ENCODE peak calls at places on chromosomes 3 and 15, in nine cellular contexts. N, G, Z, W, F, P, E, Q and C are unnamed samples.

GRCh38 chr3:57370331-57370730 is 77.8 kb upstream of the ASB14 start:
- DNase-seq in F (no peak), E (no peak), N (no peak), P (no peak), Z (no peak), W (no peak), Q (no peak), G (no peak), C (no peak)

GRCh38 chr15:62115847-62116246 is 49.1 kb downstream of the C2CD4A start:
- DNase-seq in E (no peak), G (no peak), P (no peak), N (no peak), Q (no peak), W (no peak), Z (no peak), F (no peak), C (no peak)

GRCh38 chr3:164897335-164897734 is 181.0 kb downstream of the SI start:
- DNase-seq in W (no peak), Z (peak), E (no peak), F (no peak), Q (no peak), N (no peak), G (no peak), P (peak), C (no peak)

GRCh38 chr3:8239718-8240698 is 261.6 kb upstream of the LMCD1 start:
- DNase-seq in F (no peak), P (peak), G (peak), N (peak), E (peak), W (no peak), Z (peak), Q (no peak), C (peak)

GRCh38 chr3:71069797-71070196 is 513.7 kb downstream of the FOXP1 start:
- DNase-seq in E (peak), N (peak), Q (peak), F (peak), P (peak), W (no peak), Z (peak), G (peak), C (peak)

GRCh38 chr15:48667701-48668100 is 22.2 kb upstream of the FBN1 start:
- DNase-seq in F (no peak), N (no peak), P (no peak), Z (no peak), E (no peak), Q (no peak), W (no peak), G (no peak), C (no peak)

GRCh38 chr3:141625506-141625905 is 112.6 kb upstream of the RNF7 start:
- DNase-seq in Q (no peak), W (peak), N (no peak), G (no peak), Z (no peak), F (no peak), E (peak), P (no peak), C (no peak)

GRCh38 chr3:60957541-60957940 is 293.7 kb downstream of the FHIT start:
- DNase-seq in F (no peak), P (no peak), E (no peak), Q (no peak), W (no peak), G (no peak), N (no peak), Z (no peak), C (no peak)

GRCh38 chr3:64560802-64561502 is 126.8 kb downstream of the ADAMTS9 start:
- DNase-seq in F (no peak), Q (no peak), N (no peak), E (no peak), G (no peak), W (no peak), Z (no peak), P (no peak), C (no peak)

GRCh38 chr3:134291300-134292254 is 40.9 kb upstream of the RYK start:
- DNase-seq in P (no peak), Z (no peak), G (no peak), E (peak), W (no peak), Q (no peak), N (no peak), F (no peak), C (no peak)

GRCh38 chr3:61564405-61565059 is 3.2 kb downstream of the PTPRG start:
- DNase-seq in Z (no peak), F (no peak), N (peak), G (no peak), P (peak), E (peak), Q (peak), W (no peak), C (no peak)

GRCh38 chr3:133871368-133872090 is 24.2 kb downstream of the RAB6B start:
- DNase-seq in E (no peak), Q (peak), F (no peak), N (no peak), Z (no peak), G (no peak), P (no peak), W (no peak), C (no peak)